ENCODE peak calls at places on chromosomes 13 and 19, in ten cellular contexts. O is stimulated activated effector memory CD8-positive, alpha-beta T cell treated with anti-CD3 and anti-CD28 coated beads, Interleukin-12 subunit alpha, Interleukin-12 subunit beta, amount 100 ng/mL, for 72 hours; P is KBM-7; V is HEK293T; Q is caudate nucleus; I is LHCN-M2; S is bronchial epithelial cell; R is psoas muscle; N is NCI-H774; K is naive thymus-derived CD4-positive, alpha-beta T cell. W is an unnamed sample.

GRCh38 chr13:111874981-111875380 is 192.0 kb upstream of the SOX1 start:
- DNase-seq in O (no peak), P (no peak), V (no peak), Q (no peak), I (no peak), S (no peak), R (no peak), N (no peak), K (no peak), W (no peak)

GRCh38 chr19:58439576-58440554 is at the start of gene ZNF132:
- DNase-seq in O (peak; percentile 70), P (no peak), V (no peak), Q (peak; percentile 99), I (peak; percentile 99), S (peak; percentile 99), R (peak; percentile 97), N (peak; percentile 88), K (peak; percentile 99), W (peak; percentile 93)

GRCh38 chr13:39765801-39766463 is 110.5 kb downstream of the COG6 start:
- DNase-seq in O (no peak), P (no peak), V (no peak), Q (peak; percentile 75), I (peak; percentile 57), S (peak; percentile 46), R (peak; percentile 54), N (peak; percentile 33), K (no peak), W (peak; percentile 48)

GRCh38 chr19:18397242-18398202 is at the start of gene LRRC25:
- DNase-seq in O (no peak), P (peak; percentile 85), V (no peak), Q (no peak), I (no peak), S (no peak), R (peak; percentile 69), N (no peak), K (no peak), W (no peak)

GRCh38 chr13:30107536-30108136 is 199.7 kb downstream of the KATNAL1 start:
- DNase-seq in O (no peak), P (no peak), V (no peak), Q (no peak), I (peak; percentile 69), S (peak; percentile 86), R (no peak), N (no peak), K (no peak), W (no peak)

GRCh38 chr19:13430790-13431582 is 75.3 kb downstream of the CACNA1A start:
- DNase-seq in O (peak; percentile 30), P (peak; percentile 44), V (peak; percentile 50), Q (no peak), I (peak; percentile 37), S (peak; percentile 37), R (peak; percentile 55), N (no peak), K (peak; percentile 21), W (no peak)

GRCh38 chr13:90974249-90974954 is 373.1 kb upstream of the MIR17HG start:
- DNase-seq in O (no peak), P (no peak), V (no peak), Q (no peak), I (no peak), S (no peak), R (no peak), N (no peak), K (no peak), W (no peak)

GRCh38 chr19:37654118-37654517 is 1.1 kb downstream of the ZFP30 start:
- DNase-seq in O (no peak), P (no peak), V (no peak), Q (no peak), I (peak; percentile 8), S (peak; percentile 1), R (no peak), N (no peak), K (no peak), W (no peak)

GRCh38 chr19:11096210-11096841 is 7.1 kb downstream of the LDLR start:
- DNase-seq in O (no peak), P (peak; percentile 47), V (no peak), Q (no peak), I (peak; percentile 56), S (peak; percentile 61), R (peak; percentile 73), N (no peak), K (no peak), W (no peak)

GRCh38 chr13:32538234-32538620 is 368 bp downstream of the N4BP2L2 start:
- DNase-seq in O (no peak), P (peak; percentile 64), V (peak; percentile 27), Q (peak; percentile 75), I (no peak), S (peak; percentile 51), R (peak; percentile 69), N (no peak), K (peak; percentile 73), W (no peak)

GRCh38 chr19:11426656-11427055 is 7.5 kb upstream of the RGL3 start:
- DNase-seq in O (no peak), P (no peak), V (no peak), Q (no peak), I (no peak), S (no peak), R (no peak), N (no peak), K (no peak), W (no peak)

GRCh38 chr13:94708031-94708571 is 4.2 kb downstream of the SOX21 start:
- DNase-seq in O (no peak), P (no peak), V (peak; percentile 60), Q (peak; percentile 61), I (no peak), S (no peak), R (no peak), N (peak; percentile 28), K (no peak), W (no peak)

GRCh38 chr19:56577719-56578602 is 10.7 kb downstream of the ZNF470 start:
- DNase-seq in O (no peak), P (peak; percentile 6), V (no peak), Q (no peak), I (no peak), S (no peak), R (no peak), N (no peak), K (no peak), W (no peak)

GRCh38 chr13:28110414-28110813 is 10.0 kb upstream of the FLT3 start:
- DNase-seq in O (no peak), P (no peak), V (no peak), Q (no peak), I (peak; percentile 4), S (peak; percentile 17), R (no peak), N (no peak), K (no peak), W (no peak)

GRCh38 chr19:43481701-43482100 is 16.3 kb upstream of the LYPD3 start:
- DNase-seq in O (no peak), P (no peak), V (no peak), Q (no peak), I (no peak), S (no peak), R (no peak), N (no peak), K (no peak), W (no peak)

GRCh38 chr19:2115911-2116426 is 19.3 kb downstream of the IZUMO4 start:
- DNase-seq in O (no peak), P (no peak), V (no peak), Q (no peak), I (no peak), S (no peak), R (no peak), N (no peak), K (no peak), W (no peak)

GRCh38 chr13:106103779-106104178 is 431.7 kb downstream of the EFNB2 start:
- DNase-seq in O (no peak), P (no peak), V (no peak), Q (no peak), I (peak; percentile 81), S (no peak), R (no peak), N (no peak), K (no peak), W (no peak)

W was measured in NCI-H2081 treated with DMSO at 0.1 percent for 48 hours.